ENCODE peak calls at places on chromosomes 5 and 9, in eight cellular contexts. N is left lung; F is bronchial epithelial cell; X is CD8-positive, alpha-beta T cell; G is WERI-Rb-1; Y is brain microvascular endothelial cell; C is HCT116; S is tibial nerve. E is an unnamed sample.

GRCh38 chr5:32711693-32712462 is 757 bp downstream of the NPR3 start:
- DNase-seq in Y (peak; percentile 22), N (peak; percentile 79), X (no peak), F (no peak), S (no peak), C (no peak), G (no peak), E (no peak)

GRCh38 chr5:38347896-38348295 is 89.5 kb downstream of the EGFLAM start:
- DNase-seq in C (no peak), G (no peak), F (peak; percentile 35), N (no peak), X (no peak), Y (no peak), S (no peak), E (no peak)

GRCh38 chr5:149658299-149658698 is 71.8 kb upstream of the PPARGC1B start:
- DNase-seq in N (no peak), X (no peak), G (no peak), C (no peak), F (no peak), S (no peak), Y (no peak), E (no peak)

GRCh38 chr5:79962580-79963222 is 28.4 kb downstream of the MTX3 start:
- DNase-seq in F (peak; percentile 47), S (no peak), G (peak; percentile 39), X (no peak), N (no peak), Y (peak; percentile 39), C (no peak), E (no peak)

GRCh38 chr9:98999152-98999525 is 55.4 kb downstream of the COL15A1 start:
- DNase-seq in Y (no peak), S (no peak), X (no peak), N (no peak), F (no peak), G (no peak), C (no peak), E (no peak)

GRCh38 chr5:87400305-87400899 is 12.3 kb downstream of the CCNH start:
- DNase-seq in Y (no peak), G (no peak), F (peak; percentile 49), S (no peak), X (no peak), N (no peak), C (peak; percentile 10), E (no peak)

GRCh38 chr9:125513634-125514413 is 193.2 kb downstream of the MAPKAP1 start:
- DNase-seq in C (no peak), F (peak; percentile 83), N (no peak), G (no peak), S (no peak), X (no peak), Y (peak; percentile 57), E (no peak)

GRCh38 chr5:112933651-112934365 is 11.8 kb upstream of the REEP5 start:
- DNase-seq in C (no peak), Y (no peak), S (no peak), G (no peak), F (no peak), X (no peak), N (no peak), E (no peak)

GRCh38 chr9:26210338-26210851 is 532.2 kb upstream of the TUSC1 start:
- DNase-seq in F (no peak), N (no peak), G (no peak), Y (peak; percentile 4), S (peak; percentile 7), C (no peak), X (no peak), E (no peak)

GRCh38 chr5:75330404-75330803 is 6.6 kb upstream of the HMGCR start:
- DNase-seq in C (no peak), G (no peak), F (no peak), N (no peak), Y (no peak), X (no peak), S (no peak), E (no peak)

GRCh38 chr9:10232352-10232930 is 380.4 kb downstream of the PTPRD start:
- DNase-seq in N (no peak), S (no peak), F (peak; percentile 20), Y (peak; percentile 34), G (no peak), C (no peak), X (no peak), E (no peak)

GRCh38 chr9:105138306-105138801 is 106.1 kb upstream of the SLC44A1 start:
- DNase-seq in Y (peak; percentile 48), S (peak; percentile 52), C (no peak), F (no peak), X (no peak), N (no peak), G (no peak), E (no peak)

DNA sequence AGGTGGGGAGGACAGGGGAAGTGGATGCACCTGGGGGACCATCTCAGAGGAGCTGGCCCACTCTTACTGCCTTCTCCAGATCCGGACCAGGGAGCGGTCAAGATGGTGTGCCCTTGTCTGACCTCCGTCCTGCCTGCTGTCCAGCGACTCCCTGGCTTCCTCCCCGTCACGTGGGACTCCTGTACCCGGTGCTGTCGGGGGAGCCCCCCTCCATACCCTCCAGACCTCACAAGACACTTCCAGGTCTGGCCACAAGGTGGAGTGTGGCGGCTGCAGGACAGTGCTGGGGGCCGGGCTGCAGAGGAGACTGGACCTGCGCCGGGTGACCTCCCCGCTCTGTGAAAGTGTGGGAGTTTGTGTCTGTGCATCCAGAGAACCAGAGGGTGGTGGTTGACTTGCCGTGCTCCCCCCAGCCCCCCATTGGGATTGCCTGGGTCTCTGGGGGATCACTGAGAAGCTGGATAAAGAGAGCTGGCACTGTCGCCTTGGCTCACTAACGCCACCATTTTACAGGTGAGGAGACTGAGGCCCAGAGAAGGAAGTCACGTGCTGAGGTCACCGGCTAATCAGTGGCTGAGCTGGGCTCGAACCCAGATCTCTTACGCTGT is 1.9 kb upstream of the CRB2 start:
- DNase-seq in S (peak; percentile 50), X (peak; percentile 64), C (peak; percentile 52), G (peak; percentile 95), N (peak; percentile 84), Y (peak; percentile 37), F (no peak), E (peak; percentile 85)
- H3K27me3 ChIP-seq in S (peaks cover 41% of the 10 kb centered on the region), X (no peaks in the 10 kb centered on the region), C (no peaks in the 10 kb centered on the region), G (no peaks in the 10 kb centered on the region), N (no peaks in the 10 kb centered on the region), Y (peaks cover 15% of the 10 kb centered on the region), F (peaks cover 2% of the 10 kb centered on the region), E (no peaks in the 10 kb centered on the region)

GRCh38 chr5:135027699-135028615 is 6.1 kb downstream of the PITX1 start:
- DNase-seq in Y (no peak), G (no peak), F (no peak), C (no peak), N (peak; percentile 72), S (no peak), X (no peak), E (no peak)
- H3K27me3 ChIP-seq in Y (peaks cover 65% of the 10 kb centered on the region), G (no peaks in the 10 kb centered on the region), F (no peaks in the 10 kb centered on the region), C (no peaks in the 10 kb centered on the region), N (peaks cover 63% of the 10 kb centered on the region), S (peaks cover 72% of the 10 kb centered on the region), X (peaks cover 26% of the 10 kb centered on the region), E (peaks cover 57% of the 10 kb centered on the region)

GRCh38 chr5:179420476-179420875 is 75.2 kb upstream of the ADAMTS2 start:
- DNase-seq in N (peak; percentile 56), Y (no peak), C (no peak), F (no peak), X (no peak), G (no peak), S (no peak), E (no peak)

GRCh38 chr5:179422213-179422839 is 77.1 kb upstream of the ADAMTS2 start:
- DNase-seq in X (no peak), N (peak; percentile 41), S (no peak), Y (no peak), F (no peak), C (no peak), G (no peak), E (no peak)

GRCh38 chr5:179422840-179423523 is 77.7 kb upstream of the ADAMTS2 start:
- DNase-seq in F (no peak), S (no peak), X (no peak), G (no peak), N (peak; percentile 41), C (no peak), Y (no peak), E (no peak)

GRCh38 chr5:179418972-179419371 is 73.7 kb upstream of the ADAMTS2 start:
- DNase-seq in X (no peak), F (no peak), C (no peak), N (peak; percentile 43), G (no peak), Y (no peak), S (no peak), E (no peak)

GRCh38 chr5:179421156-179421895 is 76.1 kb upstream of the ADAMTS2 start:
- DNase-seq in G (no peak), X (no peak), Y (no peak), S (no peak), C (no peak), N (peak; percentile 62), F (peak; percentile 6), E (no peak)
- H3K27me3 ChIP-seq in G (no peaks in the 10 kb centered on the region), X (no peaks in the 10 kb centered on the region), Y (no peaks in the 10 kb centered on the region), S (no peaks in the 10 kb centered on the region), C (peaks cover 5% of the 10 kb centered on the region), N (no peaks in the 10 kb centered on the region), F (no peaks in the 10 kb centered on the region), E (peaks cover 4% of the 10 kb centered on the region)

GRCh38 chr5:77645995-77646639 is 7.6 kb upstream of the OTP start:
- DNase-seq in C (no peak), S (no peak), G (no peak), Y (no peak), X (no peak), N (no peak), F (no peak), E (no peak)

GRCh38 chr5:77642915-77643653 is 4.6 kb upstream of the OTP start:
- DNase-seq in Y (no peak), C (no peak), N (peak; percentile 50), F (no peak), G (no peak), S (no peak), X (no peak), E (no peak)

GRCh38 chr5:77643654-77644404 is 5.3 kb upstream of the OTP start:
- DNase-seq in C (no peak), F (no peak), G (no peak), N (peak; percentile 57), S (no peak), Y (no peak), X (no peak), E (no peak)

GRCh38 chr5:77644443-77645157 is 6.1 kb upstream of the OTP start:
- DNase-seq in F (no peak), N (peak; percentile 63), S (no peak), Y (no peak), X (no peak), C (no peak), G (no peak), E (no peak)

DNA sequence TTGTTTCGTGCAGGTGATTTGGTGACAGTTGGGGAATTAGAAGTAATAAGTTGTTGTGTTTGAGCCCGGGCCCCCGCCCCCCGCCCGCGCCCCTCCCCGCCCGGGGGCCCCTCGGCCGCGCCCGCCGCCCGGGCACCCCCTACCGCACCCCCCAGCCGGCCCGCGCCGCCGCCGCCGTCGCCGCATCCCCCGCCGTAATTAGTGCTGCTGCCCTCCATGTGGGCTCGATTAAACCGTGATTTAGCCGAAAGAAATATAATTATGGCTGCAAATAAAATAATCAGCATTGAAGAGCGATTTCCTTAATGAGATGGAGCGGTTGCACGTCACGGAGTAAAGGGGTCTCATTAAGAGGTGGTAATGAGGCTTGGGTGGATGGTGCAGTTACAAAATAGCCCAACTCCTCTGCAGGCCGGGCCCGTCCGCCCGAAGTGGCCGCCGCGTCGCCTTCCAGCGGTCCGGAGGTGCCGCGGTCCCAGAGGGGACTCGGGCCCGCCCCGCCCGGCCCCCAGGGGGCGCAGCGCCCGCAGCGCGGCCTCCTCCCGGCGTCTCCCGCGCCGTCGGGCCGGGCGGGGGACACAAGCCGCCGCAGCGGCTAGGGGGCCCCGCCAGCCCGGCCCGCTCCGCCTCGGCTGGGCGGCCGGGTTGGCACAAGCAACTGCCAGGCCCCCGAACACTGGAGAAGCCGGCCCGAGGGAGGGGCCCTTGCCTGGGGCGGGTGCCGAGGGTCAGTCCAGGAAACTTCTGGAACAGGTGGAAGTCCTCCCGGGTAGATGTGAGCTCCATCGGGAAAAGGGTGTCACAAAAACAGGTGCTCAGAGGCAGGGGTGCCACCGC is 6.9 kb upstream of the OTP start:
- DNase-seq in N (peak; percentile 87), X (peak; percentile 39), C (peak; percentile 29), S (no peak), F (no peak), G (peak; percentile 68), Y (no peak), E (peak; percentile 74)
- H3K27me3 ChIP-seq in N (peaks cover 71% of the 10 kb centered on the region), X (peaks cover 50% of the 10 kb centered on the region), C (no peaks in the 10 kb centered on the region), S (peaks cover 65% of the 10 kb centered on the region), F (peaks cover 58% of the 10 kb centered on the region), G (peaks cover 7% of the 10 kb centered on the region), Y (peaks cover 87% of the 10 kb centered on the region), E (peaks cover 81% of the 10 kb centered on the region)

E was measured in BE2C.